ENCODE peak calls at places on chromosome 11, in four cellular contexts. C is GM23338, U is HepG2, B is K562. H is an unnamed sample.

GRCh38 chr11:19359425-19360000 is 118.8 kb upstream of the E2F8 start:
- DNase-seq in C (no peak), U (no peak), B (no peak), H (no peak)

GRCh38 chr11:115117931-115118479 is 386.2 kb downstream of the CADM1 start:
- DNase-seq in C (no peak), U (no peak), B (no peak), H (no peak)

GRCh38 chr11:35951659-35952058 is 7.8 kb downstream of the LDLRAD3 start:
- DNase-seq in C (no peak), U (no peak), B (no peak), H (no peak)

GRCh38 chr11:128860571-128861361 is 6.3 kb downstream of the KCNJ1 start:
- DNase-seq in C (no peak), U (no peak), B (no peak), H (no peak)

GRCh38 chr11:130612291-130612802 is 163.9 kb downstream of the ADAMTS15 start:
- DNase-seq in C (no peak), U (no peak), B (no peak), H (no peak)

GRCh38 chr11:4677948-4678347 is 19.7 kb downstream of the OR51E2 start:
- DNase-seq in C (no peak), U (no peak), B (no peak), H (no peak)

GRCh38 chr11:72972541-72973128 is 158.4 kb downstream of the ATG16L2 start:
- DNase-seq in C (no peak), U (no peak), B (no peak), H (no peak)

GRCh38 chr11:111598546-111598945 is 3.7 kb upstream of the SIK2 start:
- DNase-seq in C (no peak), U (no peak), B (no peak), H (no peak)

GRCh38 chr11:128057786-128058395 is 529.5 kb downstream of the ETS1 start:
- DNase-seq in C (no peak), U (no peak), B (no peak), H (no peak)

GRCh38 chr11:65403607-65404121 is 17.2 kb downstream of the FRMD8 start:
- DNase-seq in C (no peak), U (no peak), B (no peak), H (no peak)

GRCh38 chr11:132051704-132052103 is 681.3 kb downstream of the NTM start:
- DNase-seq in C (no peak), U (no peak), B (no peak), H (no peak)

GRCh38 chr11:73257342-73258103 is 14.6 kb upstream of the P2RY6 start:
- DNase-seq in C (peak), U (peak), B (no peak), H (no peak)

GRCh38 chr11:20022363-20023081 is 137.8 kb downstream of the DBX1 start:
- DNase-seq in C (peak), U (peak), B (no peak), H (no peak)

GRCh38 chr11:134863294-134863693 is 451.3 kb upstream of the B3GAT1 start:
- DNase-seq in C (peak), U (no peak), B (no peak), H (no peak)

GRCh38 chr11:20155683-20156279 is 4.5 kb downstream of the DBX1 start:
- DNase-seq in C (peak), U (no peak), B (no peak), H (no peak)

DNA sequence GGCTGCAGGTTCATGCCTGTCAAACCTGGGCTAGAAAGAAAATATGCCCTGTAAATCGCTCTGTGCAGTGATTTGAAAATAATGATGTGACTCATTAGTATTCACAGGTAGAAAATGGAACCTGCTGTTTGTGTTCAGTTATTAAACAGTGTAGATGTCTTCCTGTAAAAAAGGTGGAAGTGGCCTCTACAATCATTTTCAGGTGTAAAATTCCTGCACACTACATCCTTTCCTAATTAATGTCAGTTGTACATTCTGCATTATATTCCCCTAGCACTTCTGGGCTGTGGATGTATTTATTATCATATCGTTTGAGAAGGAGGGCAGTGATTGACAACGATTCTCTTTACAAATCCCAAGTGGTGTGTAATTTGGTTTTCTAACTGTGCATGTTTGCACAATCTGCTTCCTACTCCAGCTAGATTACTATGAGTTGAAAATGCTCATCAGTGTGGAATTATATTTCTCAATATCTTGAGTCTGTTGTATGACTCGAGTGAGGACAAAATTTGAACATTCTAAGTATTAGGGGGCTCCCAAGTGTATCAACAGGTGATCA is 454.0 kb upstream of the DDI1 start:
- DNase-seq in C (no peak), U (no peak), B (no peak), H (no peak)
- TF ChIP-seq JUNB in C (no peak), U (no peak), B (no peak), H (no peak)

GRCh38 chr11:12381875-12382274 is 4.5 kb downstream of the PARVA start:
- DNase-seq in C (no peak), U (no peak), B (no peak), H (no peak)
- TF ChIP-seq POLR2AphosphoS5 in C (no peak), U (no peak), B (no peak), H (no peak)

DNA sequence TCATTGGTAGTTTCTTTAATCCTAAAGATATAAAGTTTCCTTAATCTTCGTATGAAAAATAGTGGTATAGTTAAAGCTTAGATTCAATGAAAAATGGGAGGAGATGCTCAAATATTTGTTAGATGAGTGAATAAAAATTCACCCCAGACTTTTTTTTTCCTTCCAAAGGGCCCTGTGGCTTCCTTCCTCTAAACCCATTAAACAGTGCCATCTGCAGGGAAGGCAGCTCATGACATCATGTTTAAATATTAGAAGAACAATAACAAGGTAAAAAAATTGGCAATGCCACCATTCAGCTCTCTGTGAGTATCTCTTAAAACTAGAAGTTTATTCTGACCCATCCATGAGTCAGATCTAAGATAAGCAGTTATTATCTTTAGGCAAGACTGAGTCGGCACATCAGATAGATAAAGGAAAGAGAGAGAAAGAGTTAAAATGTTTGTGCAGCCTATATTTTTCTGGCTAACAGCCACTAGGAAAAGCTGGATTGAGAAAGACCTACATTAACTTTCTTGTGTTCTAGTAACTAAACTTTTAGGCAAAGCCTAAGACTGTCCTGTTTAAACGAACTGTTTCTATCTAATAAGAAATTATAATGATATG is 19.1 kb upstream of the OOSP1 start:
- DNase-seq in C (peak), U (peak), B (peak), H (no peak)
- TF ChIP-seq JUNB in C (no peak), U (no peak), B (no peak), H (no peak)

GRCh38 chr11:76524919-76525318 is 80.1 kb downstream of the EMSY start:
- DNase-seq in C (no peak), U (peak), B (no peak), H (no peak)
- TF ChIP-seq POLR2AphosphoS5 in C (no peak), U (no peak), B (no peak), H (no peak)

GRCh38 chr11:1852885-1853284 is at the start of gene LSP1:
- DNase-seq in C (no peak), U (no peak), B (no peak), H (peak)
- TF ChIP-seq JUNB in C (no peak), U (no peak), B (no peak), H (peak)

GRCh38 chr11:31120428-31120827 is 249.1 kb downstream of the DCDC1 start:
- DNase-seq in C (no peak), U (no peak), B (no peak), H (no peak)

GRCh38 chr11:31118566-31118965 is 251.0 kb downstream of the DCDC1 start:
- DNase-seq in C (no peak), U (no peak), B (no peak), H (no peak)

GRCh38 chr11:31114437-31114836 is 255.1 kb downstream of the DCDC1 start:
- DNase-seq in C (no peak), U (no peak), B (no peak), H (no peak)

GRCh38 chr11:31117038-31117437 is 252.5 kb downstream of the DCDC1 start:
- DNase-seq in C (no peak), U (no peak), B (no peak), H (no peak)
- TF ChIP-seq POLR2AphosphoS5 in C (no peak), U (no peak), B (no peak), H (no peak)

GRCh38 chr11:48077251-48077650 is 96.9 kb downstream of the PTPRJ start:
- DNase-seq in C (no peak), U (no peak), B (no peak), H (no peak)
- TF ChIP-seq JUNB in C (no peak), U (no peak), B (no peak), H (no peak)

DNA sequence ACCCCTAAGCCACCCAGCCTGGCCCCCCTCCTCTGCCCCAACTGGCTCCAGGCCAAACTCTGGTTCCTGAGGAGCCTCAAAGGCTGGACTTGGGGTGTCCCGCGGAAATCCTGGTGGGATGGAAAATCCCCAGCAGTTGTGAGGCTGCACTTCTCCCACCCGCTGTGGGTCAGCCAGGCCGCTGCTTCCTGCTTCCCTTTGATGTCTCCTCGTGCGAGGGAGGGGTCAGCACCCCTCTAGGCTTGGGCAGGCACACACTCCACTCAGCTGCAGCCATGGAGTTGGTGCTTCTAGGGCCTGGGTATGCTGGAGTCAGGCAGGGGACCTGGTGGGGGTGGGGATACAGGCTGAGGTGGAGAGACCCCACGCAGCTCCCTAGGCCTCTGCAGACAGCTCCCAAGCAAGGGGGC is 12.0 kb downstream of the KCNQ1OT1 start:
- DNase-seq in C (peak), U (no peak), B (no peak), H (no peak)
- TF ChIP-seq POLR2AphosphoS5 in C (no peak), U (no peak), B (no peak), H (no peak)

GRCh38 chr11:29645373-29645772 is 371.5 kb downstream of the KCNA4 start:
- DNase-seq in C (no peak), U (no peak), B (no peak), H (no peak)

GRCh38 chr11:29641201-29641600 is 375.6 kb downstream of the KCNA4 start:
- DNase-seq in C (no peak), U (no peak), B (no peak), H (no peak)
- TF ChIP-seq JUNB in C (no peak), U (no peak), B (no peak), H (no peak)

GRCh38 chr11:118277312-118277711 is 13.2 kb upstream of the MPZL2 start:
- DNase-seq in C (peak), U (peak), B (no peak), H (no peak)
- TF ChIP-seq POLR2AphosphoS5 in C (no peak), U (no peak), B (no peak), H (no peak)

H was measured in GM12878.